ENCODE peak calls at places on chromosomes 1 and 21, in ten cellular contexts. L, F, N, I, U, Z, Y, J, M and K are unnamed samples.

GRCh38 chr1:112505400-112505785 is 3.4 kb upstream of the WNT2B start:
- DNase-seq in L (no peak), F (no peak), N (no peak), I (no peak), U (no peak), Z (no peak), Y (no peak), J (no peak), M (no peak), K (no peak)

GRCh38 chr1:66431999-66432398 is 102.0 kb upstream of the SGIP1 start:
- DNase-seq in L (no peak), F (no peak), N (no peak), I (no peak), U (no peak), Z (no peak), Y (no peak), J (no peak), M (no peak), K (no peak)

GRCh38 chr1:149942885-149943284 is 6.2 kb upstream of the MTMR11 start:
- DNase-seq in L (no peak), F (no peak), N (no peak), I (no peak), U (no peak), Z (no peak), Y (no peak), J (no peak), M (no peak), K (no peak)

GRCh38 chr21:21715286-21715969 is 717.2 kb downstream of the NCAM2 start:
- DNase-seq in L (peak; percentile 31), F (no peak), N (peak; percentile 76), I (no peak), U (no peak), Z (peak; percentile 91), Y (peak; percentile 97), J (no peak), M (no peak), K (no peak)

GRCh38 chr1:180230416-180230790 is 339 bp downstream of the LHX4 start:
- DNase-seq in L (no peak), F (no peak), N (no peak), I (no peak), U (no peak), Z (no peak), Y (no peak), J (no peak), M (no peak), K (no peak)

GRCh38 chr1:115457295-115457694 is 119.2 kb upstream of the NGF start:
- DNase-seq in L (no peak), F (no peak), N (no peak), I (no peak), U (no peak), Z (no peak), Y (no peak), J (peak; percentile 34), M (no peak), K (no peak)

GRCh38 chr1:3130268-3130667 is 61.3 kb downstream of the PRDM16 start:
- DNase-seq in L (no peak), F (no peak), N (no peak), I (no peak), U (no peak), Z (no peak), Y (no peak), J (no peak), M (no peak), K (no peak)

GRCh38 chr21:31788581-31788980 is 56.7 kb upstream of the SCAF4 start:
- DNase-seq in L (no peak), F (no peak), N (no peak), I (no peak), U (no peak), Z (no peak), Y (no peak), J (no peak), M (no peak), K (no peak)

GRCh38 chr21:31235671-31236450 is 108.2 kb downstream of the TIAM1 start:
- DNase-seq in L (peak; percentile 57), F (no peak), N (no peak), I (no peak), U (no peak), Z (no peak), Y (peak; percentile 31), J (peak; percentile 86), M (no peak), K (no peak)

GRCh38 chr1:42736152-42736551 is 3.9 kb downstream of the CLDN19 start:
- DNase-seq in L (peak; percentile 51), F (no peak), N (no peak), I (no peak), U (no peak), Z (no peak), Y (peak; percentile 61), J (peak; percentile 16), M (no peak), K (no peak)

GRCh38 chr1:221887091-221887746 is 145.3 kb upstream of the DUSP10 start:
- DNase-seq in L (peak; percentile 93), F (no peak), N (peak; percentile 93), I (no peak), U (peak; percentile 56), Z (no peak), Y (peak; percentile 95), J (peak; percentile 100), M (peak; percentile 8), K (no peak)

GRCh38 chr1:3745590-3746381 is 6.5 kb upstream of the CCDC27 start:
- DNase-seq in L (no peak), F (peak; percentile 3), N (no peak), I (no peak), U (no peak), Z (no peak), Y (no peak), J (no peak), M (no peak), K (no peak)

GRCh38 chr1:201259476-201260235 is 23.6 kb upstream of the PKP1 start:
- DNase-seq in L (no peak), F (no peak), N (peak; percentile 41), I (no peak), U (no peak), Z (no peak), Y (peak; percentile 77), J (peak; percentile 82), M (peak; percentile 43), K (no peak)

GRCh38 chr1:113442130-113442529 is 51.8 kb downstream of the MAGI3 start:
- DNase-seq in L (no peak), F (no peak), N (no peak), I (no peak), U (no peak), Z (no peak), Y (no peak), J (no peak), M (no peak), K (no peak)

GRCh38 chr1:216815239-216815955 is 92.2 kb upstream of the ESRRG start:
- DNase-seq in L (peak; percentile 25), F (no peak), N (no peak), I (no peak), U (peak; percentile 50), Z (no peak), Y (no peak), J (peak; percentile 35), M (peak; percentile 42), K (no peak)

GRCh38 chr1:94121411-94121821 is 468 bp upstream of the ABCA4 start:
- DNase-seq in L (no peak), F (no peak), N (no peak), I (no peak), U (no peak), Z (no peak), Y (no peak), J (no peak), M (no peak), K (no peak)

GRCh38 chr1:183234660-183235476 is 48.8 kb downstream of the LAMC2 start:
- DNase-seq in L (peak; percentile 88), F (no peak), N (peak; percentile 92), I (no peak), U (peak; percentile 56), Z (peak; percentile 91), Y (peak; percentile 99), J (peak; percentile 94), M (peak; percentile 83), K (no peak)

GRCh38 chr1:244833734-244834595 is 1.5 kb upstream of the COX20 start:
- DNase-seq in L (peak; percentile 74), F (no peak), N (peak; percentile 75), I (peak; percentile 24), U (peak; percentile 48), Z (no peak), Y (peak; percentile 84), J (peak; percentile 79), M (peak; percentile 42), K (peak; percentile 51)

GRCh38 chr1:233081686-233082085 is 131.3 kb downstream of the NTPCR start:
- DNase-seq in L (no peak), F (no peak), N (peak; percentile 28), I (no peak), U (no peak), Z (no peak), Y (peak; percentile 79), J (peak; percentile 25), M (no peak), K (no peak)

GRCh38 chr1:50047916-50048694 is 24.4 kb upstream of the AGBL4 start:
- DNase-seq in L (no peak), F (no peak), N (no peak), I (no peak), U (no peak), Z (no peak), Y (no peak), J (peak; percentile 36), M (no peak), K (no peak)

GRCh38 chr1:205294175-205294913 is 27.2 kb downstream of the NUAK2 start:
- DNase-seq in L (peak; percentile 60), F (no peak), N (peak; percentile 82), I (no peak), U (no peak), Z (peak; percentile 92), Y (peak; percentile 97), J (peak; percentile 98), M (no peak), K (no peak)

GRCh38 chr1:207745285-207745684 is 6.6 kb upstream of the CD46 start:
- DNase-seq in L (no peak), F (no peak), N (no peak), I (no peak), U (no peak), Z (peak; percentile 26), Y (peak; percentile 33), J (no peak), M (no peak), K (no peak)

GRCh38 chr1:229271448-229272120 is 673 bp downstream of the RAB4A start:
- DNase-seq in L (no peak), F (no peak), N (no peak), I (peak; percentile 23), U (peak; percentile 34), Z (no peak), Y (peak; percentile 54), J (peak; percentile 28), M (peak; percentile 27), K (peak; percentile 36)

GRCh38 chr1:22739648-22740385 is 29.2 kb downstream of the EPHB2 start:
- DNase-seq in L (peak; percentile 91), F (no peak), N (peak; percentile 87), I (no peak), U (no peak), Z (no peak), Y (peak; percentile 94), J (peak; percentile 91), M (no peak), K (no peak)